ENCODE peak calls at places on chromosomes 13 and 19, in five cellular contexts. A, L, Y, H and Z are unnamed samples.

GRCh38 chr19:36418287-36419001 is at the start of gene ZFP82:
- DNase-seq in A (peak), L (peak), Y (peak), H (peak), Z (peak)

GRCh38 chr19:35322014-35322413 is 7.0 kb upstream of the CD22 start:
- DNase-seq in A (no peak), L (no peak), Y (no peak), H (no peak), Z (no peak)

GRCh38 chr13:73828811-73829210 is 305.4 kb downstream of the KLF12 start:
- DNase-seq in A (no peak), L (peak), Y (no peak), H (no peak), Z (no peak)

GRCh38 chr13:21012841-21013681 is 48.3 kb downstream of the LATS2 start:
- DNase-seq in A (no peak), L (no peak), Y (no peak), H (no peak), Z (no peak)

GRCh38 chr19:17479325-17479791 is 9.0 kb downstream of the SLC27A1 start:
- DNase-seq in A (peak), L (no peak), Y (no peak), H (no peak), Z (no peak)

GRCh38 chr13:33554919-33555791 is 262.8 kb upstream of the RFC3 start:
- DNase-seq in A (no peak), L (no peak), Y (no peak), H (no peak), Z (no peak)

GRCh38 chr19:34187011-34187410 is 14.7 kb downstream of the LSM14A start:
- DNase-seq in A (no peak), L (no peak), Y (no peak), H (no peak), Z (no peak)

GRCh38 chr13:28533049-28533436 is 38.1 kb upstream of the FLT1 start:
- DNase-seq in A (no peak), L (peak), Y (no peak), H (peak), Z (no peak)

GRCh38 chr13:48656621-48657020 is 2.9 kb downstream of the CYSLTR2 start:
- DNase-seq in A (no peak), L (no peak), Y (no peak), H (peak), Z (no peak)

GRCh38 chr19:13102666-13103584 is at the start of gene LYL1:
- DNase-seq in A (no peak), L (peak), Y (no peak), H (no peak), Z (peak)

GRCh38 chr13:49292742-49293498 is 45.2 kb downstream of the CDADC1 start:
- DNase-seq in A (peak), L (no peak), Y (no peak), H (no peak), Z (no peak)

GRCh38 chr19:2391118-2391725 is 31.2 kb downstream of the TMPRSS9 start:
- DNase-seq in A (peak), L (peak), Y (no peak), H (peak), Z (no peak)

GRCh38 chr19:18541258-18541991 is 1.9 kb downstream of the FKBP8 start:
- DNase-seq in A (no peak), L (no peak), Y (no peak), H (no peak), Z (no peak)

GRCh38 chr19:18543814-18544475 is 572 bp upstream of the FKBP8 start:
- DNase-seq in A (peak), L (peak), Y (no peak), H (peak), Z (peak)

GRCh38 chr19:18539372-18539771 is 4.0 kb downstream of the FKBP8 start:
- DNase-seq in A (no peak), L (no peak), Y (no peak), H (no peak), Z (no peak)

GRCh38 chr19:18542936-18543813 is at the start of gene FKBP8:
- DNase-seq in A (peak), L (peak), Y (peak), H (peak), Z (peak)

DNA sequence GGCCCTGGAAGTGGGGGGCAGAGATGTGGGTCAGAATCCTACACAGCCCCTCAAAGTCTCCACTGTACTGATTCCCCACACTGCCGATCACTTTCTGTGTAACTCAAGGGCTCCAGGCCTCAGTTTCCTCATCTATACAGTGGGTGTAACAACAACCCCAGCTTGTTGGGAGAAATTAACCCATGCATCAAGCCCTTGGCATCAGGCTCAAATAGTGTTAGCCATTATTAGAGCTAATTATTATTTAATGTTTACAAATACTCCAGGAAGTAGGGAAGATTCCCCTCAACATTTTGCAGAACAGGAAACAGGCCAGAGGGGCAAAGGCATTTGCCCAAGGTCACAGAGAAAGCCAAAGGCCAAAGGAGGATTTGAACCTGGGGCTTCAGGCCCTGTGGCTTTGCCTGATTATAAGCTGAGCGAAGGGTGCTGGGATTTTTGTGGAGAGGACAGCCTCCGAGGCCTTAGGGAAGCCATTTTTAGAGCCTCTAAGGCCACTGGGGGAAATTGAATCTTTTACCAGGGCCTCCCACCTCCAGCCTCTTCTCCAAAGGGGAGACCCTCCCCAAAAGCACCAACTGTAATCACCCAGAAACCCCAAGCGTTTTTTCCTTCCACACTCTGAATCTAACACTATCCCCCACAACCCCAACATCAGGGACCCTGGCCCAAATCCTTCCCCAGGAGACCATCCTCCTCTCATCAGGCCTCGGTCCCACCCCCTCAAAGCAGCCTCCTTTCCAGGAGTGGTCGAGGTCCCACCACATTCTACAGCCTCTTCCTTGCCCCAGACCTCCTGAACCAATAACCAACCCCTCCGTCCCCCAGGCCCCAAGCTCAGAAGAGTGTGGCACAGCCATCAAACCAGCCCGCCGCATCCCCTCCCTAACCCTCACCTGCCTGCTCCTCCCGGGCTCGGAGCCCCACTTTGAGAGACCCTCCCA is 1.1 kb downstream of the FKBP8 start:
- DNase-seq in A (no peak), L (no peak), Y (no peak), H (no peak), Z (peak)
- H3K18ac ChIP-seq in A (peak), L (peak), Y (no peak), H (peak), Z (peak)

GRCh38 chr19:55526216-55527196 is 10.4 kb downstream of the SBK2 start:
- DNase-seq in A (peak), L (peak), Y (no peak), H (no peak), Z (no peak)
- H3K23ac ChIP-seq in A (peak), L (no peak), Y (no peak), H (peak), Z (no peak)

GRCh38 chr19:7989071-7989575 is 16.3 kb downstream of the ELAVL1 start:
- DNase-seq in A (no peak), L (peak), Y (no peak), H (no peak), Z (no peak)

GRCh38 chr19:7986321-7987083 is 18.9 kb downstream of the ELAVL1 start:
- DNase-seq in A (peak), L (no peak), Y (no peak), H (no peak), Z (no peak)

GRCh38 chr19:7985481-7985911 is 19.9 kb downstream of the ELAVL1 start:
- DNase-seq in A (no peak), L (no peak), Y (no peak), H (no peak), Z (no peak)

GRCh38 chr19:7987084-7987768 is 18.2 kb downstream of the ELAVL1 start:
- DNase-seq in A (no peak), L (no peak), Y (no peak), H (no peak), Z (no peak)

GRCh38 chr19:7988307-7988706 is 17.1 kb downstream of the ELAVL1 start:
- DNase-seq in A (no peak), L (peak), Y (no peak), H (no peak), Z (no peak)
- H4K8ac ChIP-seq in A (no peak), L (no peak), Y (no peak), H (no peak), Z (no peak)

DNA sequence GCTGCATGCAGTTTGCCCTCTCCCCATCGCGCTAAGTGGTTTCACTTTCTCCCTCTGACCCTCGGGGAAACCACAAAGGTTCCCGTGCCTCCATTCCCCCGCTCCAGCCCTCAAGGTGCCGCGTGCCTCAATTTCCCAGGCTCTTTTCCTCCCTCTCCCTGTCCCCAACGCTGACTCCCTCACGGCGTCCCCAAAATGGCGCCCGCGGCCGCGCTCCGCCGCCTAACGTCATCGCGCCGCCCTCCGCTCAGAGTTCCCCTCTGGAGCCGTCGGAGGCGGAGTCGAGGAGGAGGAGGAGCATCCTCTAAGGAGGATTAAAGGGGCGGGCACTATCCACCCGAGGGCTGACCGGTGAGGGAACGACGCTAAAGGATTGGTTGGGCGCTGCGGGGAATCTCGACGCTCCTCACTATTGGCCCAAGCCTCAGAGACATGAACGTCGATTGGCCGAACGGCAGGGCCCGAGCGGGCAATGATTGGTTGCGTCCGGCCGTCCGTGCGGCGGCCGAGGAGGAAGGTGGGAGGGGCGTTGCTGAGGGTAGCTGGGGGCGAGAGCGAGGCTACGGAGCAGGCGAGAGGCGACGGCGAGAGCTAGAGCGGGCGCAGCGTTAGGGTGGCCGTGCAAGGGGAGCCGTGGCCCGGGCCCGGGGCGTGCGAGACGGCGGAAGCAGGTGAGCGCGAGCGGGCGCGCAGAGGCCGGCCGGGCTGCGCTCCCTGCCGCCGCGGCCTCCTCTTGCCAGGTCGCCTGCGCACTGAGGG is at the start of gene ZNF574:
- DNase-seq in A (peak), L (peak), Y (peak), H (peak), Z (peak)
- H3K18ac ChIP-seq in A (peak), L (peak), Y (peak), H (peak), Z (peak)